ENCODE peak calls at places on chromosomes 13 and 19, in five cellular contexts. K is IMR-90; E is aorta; J is HCT116; W is CD8-positive, alpha-beta T cell. X is an unnamed sample.

GRCh38 chr19:55437410-55437809 is 5.7 kb downstream of the SHISA7 start:
- DNase-seq in E (no peak), K (peak; percentile 56), J (peak; percentile 40), W (no peak), X (peak; percentile 52)

GRCh38 chr19:4911786-4912672 is 2.7 kb downstream of the UHRF1 start:
- DNase-seq in E (peak; percentile 91), W (peak; percentile 72), K (peak; percentile 100), J (peak; percentile 95), X (peak; percentile 32)

GRCh38 chr19:56309511-56310185 is 5.0 kb downstream of the ZSCAN5A start:
- DNase-seq in W (peak; percentile 58), K (peak; percentile 4), E (peak; percentile 57), J (peak; percentile 56), X (peak; percentile 41)

GRCh38 chr13:20306039-20306438 is 73.9 kb upstream of the GJB6 start:
- DNase-seq in K (no peak), E (no peak), W (no peak), J (no peak), X (no peak)

GRCh38 chr13:38905861-38906260 is 84.8 kb downstream of the STOML3 start:
- DNase-seq in K (no peak), E (no peak), J (no peak), W (no peak), X (no peak)

GRCh38 chr13:19860884-19861655 is 2.4 kb downstream of the ZMYM5 start:
- DNase-seq in J (peak; percentile 80), E (peak; percentile 49), W (no peak), K (peak; percentile 73), X (no peak)

GRCh38 chr13:20140487-20140886 is 20.4 kb downstream of the GJA3 start:
- DNase-seq in W (no peak), J (no peak), E (no peak), K (no peak), X (no peak)

GRCh38 chr19:54209748-54210494 is 9.3 kb downstream of the RPS9 start:
- DNase-seq in K (peak; percentile 98), E (peak; percentile 94), W (peak; percentile 41), J (peak; percentile 40), X (peak; percentile 80)

GRCh38 chr13:33651766-33652165 is 166.2 kb upstream of the RFC3 start:
- DNase-seq in E (no peak), K (no peak), W (no peak), J (no peak), X (no peak)

GRCh38 chr19:12721656-12722565 is 1.8 kb downstream of the TNPO2 start:
- DNase-seq in J (no peak), K (peak; percentile 74), E (peak; percentile 82), W (peak; percentile 56), X (peak; percentile 66)

GRCh38 chr19:9175326-9175725 is 3.5 kb upstream of the OR7D2 start:
- DNase-seq in E (no peak), K (no peak), W (no peak), J (no peak), X (no peak)

GRCh38 chr19:33390120-33390907 is 16.8 kb downstream of the CEBPG start:
- DNase-seq in W (no peak), E (peak; percentile 69), K (no peak), J (no peak), X (peak; percentile 69)

GRCh38 chr13:74070065-74070464 is 64.1 kb downstream of the KLF12 start:
- DNase-seq in K (no peak), E (no peak), W (peak; percentile 59), J (no peak), X (no peak)

GRCh38 chr19:4443966-4444764 is 13.4 kb downstream of the UBXN6 start:
- DNase-seq in J (no peak), K (no peak), W (no peak), E (no peak), X (no peak)

GRCh38 chr13:79030513-79030912 is 371.6 kb upstream of the OBI1 start:
- DNase-seq in K (no peak), E (no peak), W (no peak), J (no peak), X (no peak)

GRCh38 chr13:19172647-19173030 is 9.0 kb downstream of the TUBA3C start:
- DNase-seq in W (no peak), J (no peak), K (no peak), E (no peak), X (no peak)

GRCh38 chr13:38824342-38824741 is 137.5 kb downstream of the FREM2 start:
- DNase-seq in W (no peak), K (no peak), J (no peak), E (no peak), X (no peak)

GRCh38 chr19:9406798-9407352 is 28.5 kb downstream of the ZNF266 start:
- DNase-seq in J (no peak), E (peak; percentile 75), W (peak; percentile 58), K (peak; percentile 92), X (peak; percentile 84)

GRCh38 chr13:45658586-45659235 is 43.2 kb upstream of the ERICH6B start:
- DNase-seq in J (no peak), W (no peak), K (peak; percentile 62), E (no peak), X (no peak)

GRCh38 chr19:18514800-18515682 is 6.8 kb downstream of the ELL start:
- DNase-seq in K (peak; percentile 67), W (peak; percentile 66), E (peak; percentile 75), J (no peak), X (peak; percentile 51)

GRCh38 chr13:109778102-109778542 is 8.3 kb downstream of the IRS2 start:
- DNase-seq in W (no peak), K (peak; percentile 39), J (no peak), E (no peak), X (no peak)

GRCh38 chr19:1862068-1862423 is 1.3 kb downstream of the KLF16 start:
- DNase-seq in E (peak; percentile 65), J (no peak), W (no peak), K (no peak), X (no peak)

GRCh38 chr19:18152444-18152816 is 533 bp upstream of the PIK3R2 start:
- DNase-seq in J (peak; percentile 96), W (peak; percentile 99), K (peak; percentile 96), E (peak; percentile 99), X (peak; percentile 98)

GRCh38 chr19:1580957-1581356 is 11.7 kb downstream of the MBD3 start:
- DNase-seq in J (no peak), K (no peak), W (no peak), E (no peak), X (no peak)

GRCh38 chr13:72868229-72868628 is 86.3 kb downstream of the PIBF1 start:
- DNase-seq in J (no peak), W (no peak), E (no peak), K (no peak), X (no peak)

GRCh38 chr13:108223850-108224503 is 5.8 kb downstream of the ABHD13 start:
- DNase-seq in K (no peak), J (no peak), W (no peak), E (no peak), X (no peak)
- H3K4me1 ChIP-seq in K (peaks cover 10% of the 10 kb centered on the region), J (peaks cover 13% of the 10 kb centered on the region), W (peaks cover 39% of the 10 kb centered on the region), E (peaks cover 2% of the 10 kb centered on the region), X (peaks cover 98% of the 10 kb centered on the region)

GRCh38 chr13:97273341-97273831 is 51.3 kb downstream of the MBNL2 start:
- DNase-seq in K (no peak), J (no peak), W (no peak), E (no peak), X (no peak)

GRCh38 chr13:97276862-97277269 is 54.7 kb downstream of the MBNL2 start:
- DNase-seq in K (no peak), W (no peak), E (no peak), J (no peak), X (no peak)

GRCh38 chr13:97275265-97275664 is 53.1 kb downstream of the MBNL2 start:
- DNase-seq in W (no peak), K (peak; percentile 92), J (no peak), E (no peak), X (no peak)

GRCh38 chr13:97274782-97275252 is 52.7 kb downstream of the MBNL2 start:
- DNase-seq in J (no peak), E (no peak), K (peak; percentile 87), W (no peak), X (no peak)

GRCh38 chr13:97275775-97276501 is 53.8 kb downstream of the MBNL2 start:
- DNase-seq in K (no peak), W (no peak), J (no peak), E (no peak), X (no peak)
- H3K4me1 ChIP-seq in K (peaks cover 35% of the 10 kb centered on the region), W (no peaks in the 10 kb centered on the region), J (peaks cover 90% of the 10 kb centered on the region), E (peaks cover 7% of the 10 kb centered on the region), X (peaks cover 99% of the 10 kb centered on the region)

GRCh38 chr13:29564828-29565227 is 30.7 kb downstream of the SLC7A1 start:
- DNase-seq in E (no peak), J (no peak), K (no peak), W (no peak), X (no peak)
- H3K4me1 ChIP-seq in E (no peaks in the 10 kb centered on the region), J (no peaks in the 10 kb centered on the region), K (peaks cover 9% of the 10 kb centered on the region), W (no peaks in the 10 kb centered on the region), X (no peaks in the 10 kb centered on the region)

GRCh38 chr19:41304706-41305483 is 5.1 kb upstream of the CCDC97 start:
- DNase-seq in K (no peak), J (no peak), E (no peak), W (no peak), X (no peak)

GRCh38 chr19:41303941-41304340 is 6.0 kb upstream of the CCDC97 start:
- DNase-seq in E (no peak), K (no peak), W (peak; percentile 48), J (no peak), X (no peak)

GRCh38 chr19:41307090-41307875 is 2.7 kb upstream of the CCDC97 start:
- DNase-seq in J (no peak), E (no peak), W (no peak), K (no peak), X (no peak)

GRCh38 chr19:41306394-41306793 is 3.6 kb upstream of the CCDC97 start:
- DNase-seq in J (no peak), W (no peak), E (peak; percentile 36), K (no peak), X (no peak)

GRCh38 chr19:41305923-41306322 is 4.0 kb upstream of the CCDC97 start:
- DNase-seq in W (no peak), E (no peak), K (no peak), J (no peak), X (no peak)
- H3K4me1 ChIP-seq in W (peaks cover 90% of the 10 kb centered on the region), E (no peaks in the 10 kb centered on the region), K (peaks cover 7% of the 10 kb centered on the region), J (peaks cover 4% of the 10 kb centered on the region), X (peaks cover 72% of the 10 kb centered on the region)

DNA sequence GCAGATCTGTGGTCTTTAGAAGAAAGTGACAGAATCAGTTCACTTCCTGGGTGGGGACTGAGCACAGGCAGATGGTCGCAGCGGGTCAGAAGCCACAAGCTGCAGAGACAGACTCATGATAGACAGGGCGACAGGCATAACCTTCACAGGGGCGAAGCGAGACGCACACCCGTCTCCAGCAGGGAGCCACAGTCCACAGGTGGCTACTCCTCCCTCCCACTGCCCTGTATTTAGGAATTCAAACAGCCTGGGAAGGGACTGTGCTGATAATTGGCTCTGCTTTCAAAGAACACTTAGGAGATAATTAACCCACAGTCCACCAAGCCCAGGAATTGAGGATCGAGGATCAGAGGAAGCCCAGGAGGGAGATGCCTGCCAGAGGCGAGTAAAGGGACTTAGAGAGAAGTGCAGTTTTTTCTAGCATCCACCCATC is 23.2 kb downstream of the RFX2 start:
- DNase-seq in J (no peak), K (no peak), W (peak; percentile 49), E (no peak), X (no peak)
- H3K4me1 ChIP-seq in J (peaks cover 40% of the 10 kb centered on the region), K (peaks cover 23% of the 10 kb centered on the region), W (peaks cover 25% of the 10 kb centered on the region), E (no peaks in the 10 kb centered on the region), X (peaks cover 38% of the 10 kb centered on the region)

GRCh38 chr19:39347332-39348227 is 5.4 kb downstream of the SAMD4B start:
- DNase-seq in J (no peak), E (peak; percentile 18), W (no peak), K (peak; percentile 53), X (no peak)
- H3K4me1 ChIP-seq in J (peaks cover 4% of the 10 kb centered on the region), E (peaks cover 3% of the 10 kb centered on the region), W (peaks cover 12% of the 10 kb centered on the region), K (peaks cover 17% of the 10 kb centered on the region), X (peaks cover 80% of the 10 kb centered on the region)

X was measured in left ventricle myocardium inferior.